ENCODE peak calls at places on chromosomes 6 and 20, in ten cellular contexts. Z is AG04450; M is Caco-2; A is CD8-positive, alpha-beta T cell; X is upper lobe of right lung; W is foreskin fibroblast; T is ovary; C is OCI-LY7; S is cardiac muscle cell; J is thoracic aorta. F is an unnamed sample.

GRCh38 chr20:50027611-50028105 is 44.9 kb downstream of the SNAI1 start:
- DNase-seq in Z (peak), M (no peak), A (no peak), X (peak), W (peak), T (peak), C (no peak), S (peak), J (peak), F (peak)

GRCh38 chr6:117397536-117398227 is 28.1 kb downstream of the ROS1 start:
- DNase-seq in Z (no peak), M (no peak), A (no peak), X (no peak), W (peak), T (no peak), C (no peak), S (peak), J (no peak), F (peak)

GRCh38 chr6:37622639-37623038 is 75.0 kb downstream of the MDGA1 start:
- DNase-seq in Z (no peak), M (no peak), A (no peak), X (no peak), W (no peak), T (no peak), C (peak), S (no peak), J (no peak), F (no peak)

GRCh38 chr20:48801197-48801596 is 26.6 kb downstream of the PREX1 start:
- DNase-seq in Z (no peak), M (no peak), A (no peak), X (no peak), W (no peak), T (no peak), C (no peak), S (no peak), J (no peak), F (no peak)

GRCh38 chr20:18138266-18138582 is 561 bp downstream of the KAT14 start:
- DNase-seq in Z (no peak), M (no peak), A (no peak), X (no peak), W (no peak), T (no peak), C (no peak), S (no peak), J (no peak), F (no peak)

GRCh38 chr6:149852180-149852579 is 12.0 kb downstream of the LRP11 start:
- DNase-seq in Z (no peak), M (no peak), A (no peak), X (peak), W (no peak), T (no peak), C (peak), S (peak), J (no peak), F (no peak)

GRCh38 chr6:26445934-26446667 is 5.8 kb downstream of the BTN3A3 start:
- DNase-seq in Z (no peak), M (no peak), A (no peak), X (no peak), W (no peak), T (no peak), C (no peak), S (no peak), J (no peak), F (no peak)

GRCh38 chr6:11918739-11919605 is 93.1 kb upstream of the HIVEP1 start:
- DNase-seq in Z (no peak), M (no peak), A (no peak), X (no peak), W (peak), T (no peak), C (no peak), S (no peak), J (no peak), F (no peak)

GRCh38 chr6:130742282-130742681 is 84.9 kb upstream of the SMLR1 start:
- DNase-seq in Z (no peak), M (no peak), A (no peak), X (no peak), W (peak), T (no peak), C (no peak), S (no peak), J (no peak), F (no peak)

GRCh38 chr20:33890557-33890956 is 79.4 kb downstream of the CHMP4B start:
- DNase-seq in Z (no peak), M (no peak), A (no peak), X (no peak), W (no peak), T (no peak), C (no peak), S (no peak), J (no peak), F (no peak)

GRCh38 chr6:134421496-134421895 is 103.6 kb upstream of the SGK1 start:
- DNase-seq in Z (no peak), M (no peak), A (no peak), X (no peak), W (peak), T (no peak), C (no peak), S (peak), J (no peak), F (no peak)

DNA sequence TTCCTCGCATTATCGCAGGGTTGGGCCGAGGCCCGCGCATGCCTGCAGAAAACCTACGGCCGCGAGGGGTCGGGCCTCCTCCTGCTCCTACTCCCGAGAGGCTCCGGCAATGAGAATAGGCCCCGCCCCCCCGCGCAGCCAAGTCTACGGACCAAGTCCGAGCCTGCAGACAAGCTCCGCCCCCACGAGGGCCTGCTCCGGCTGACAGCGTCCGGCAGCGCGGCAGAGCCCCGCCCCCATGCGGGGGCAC is 3.1 kb upstream of the GPSM3 start:
- DNase-seq in Z (peak), M (peak), A (peak), X (peak), W (peak), T (peak), C (peak), S (peak), J (peak), F (peak)
- TF ChIP-seq CTCF in Z (peak), M (peak), A (peak), X (peak), W (peak), T (peak), C (no peak), S (peak), J (peak), F (peak)

GRCh38 chr20:21213691-21214090 is 87.8 kb downstream of the KIZ start:
- DNase-seq in Z (no peak), M (no peak), A (no peak), X (no peak), W (no peak), T (no peak), C (no peak), S (no peak), J (no peak), F (no peak)

GRCh38 chr20:21209668-21210067 is 83.8 kb downstream of the KIZ start:
- DNase-seq in Z (no peak), M (no peak), A (no peak), X (no peak), W (no peak), T (no peak), C (no peak), S (no peak), J (no peak), F (no peak)

GRCh38 chr20:21214431-21214830 is 88.5 kb downstream of the KIZ start:
- DNase-seq in Z (no peak), M (no peak), A (no peak), X (no peak), W (no peak), T (no peak), C (no peak), S (no peak), J (no peak), F (no peak)

GRCh38 chr20:21206571-21206970 is 80.7 kb downstream of the KIZ start:
- DNase-seq in Z (no peak), M (no peak), A (no peak), X (no peak), W (no peak), T (no peak), C (no peak), S (no peak), J (no peak), F (no peak)

GRCh38 chr20:21208999-21209398 is 83.1 kb downstream of the KIZ start:
- DNase-seq in Z (no peak), M (no peak), A (no peak), X (no peak), W (no peak), T (no peak), C (no peak), S (peak), J (no peak), F (no peak)
- H3K4me3 ChIP-seq in Z (no peak), M (no peak), A (no peak), X (no peak), W (no peak), T (no peak), C (no peak), S (no peak), J (no peak), F (no peak)

GRCh38 chr6:160088069-160088773 is 33.4 kb upstream of the SLC22A1 start:
- DNase-seq in Z (peak), M (peak), A (no peak), X (no peak), W (peak), T (peak), C (peak), S (peak), J (peak), F (peak)
- TF ChIP-seq CTCF in Z (peak), M (peak), A (no peak), X (peak), W (peak), T (peak), C (peak), S (peak), J (peak), F (peak)

GRCh38 chr6:15090145-15090579 is 155.7 kb upstream of the JARID2 start:
- DNase-seq in Z (no peak), M (no peak), A (no peak), X (no peak), W (peak), T (no peak), C (no peak), S (no peak), J (no peak), F (no peak)

GRCh38 chr6:15088904-15089568 is 156.8 kb upstream of the JARID2 start:
- DNase-seq in Z (no peak), M (no peak), A (no peak), X (no peak), W (no peak), T (no peak), C (no peak), S (no peak), J (no peak), F (no peak)

GRCh38 chr6:15089569-15090144 is 156.2 kb upstream of the JARID2 start:
- DNase-seq in Z (no peak), M (peak), A (no peak), X (peak), W (no peak), T (no peak), C (no peak), S (no peak), J (no peak), F (no peak)

GRCh38 chr6:15087234-15087633 is 158.6 kb upstream of the JARID2 start:
- DNase-seq in Z (no peak), M (no peak), A (no peak), X (no peak), W (no peak), T (no peak), C (no peak), S (no peak), J (no peak), F (no peak)

DNA sequence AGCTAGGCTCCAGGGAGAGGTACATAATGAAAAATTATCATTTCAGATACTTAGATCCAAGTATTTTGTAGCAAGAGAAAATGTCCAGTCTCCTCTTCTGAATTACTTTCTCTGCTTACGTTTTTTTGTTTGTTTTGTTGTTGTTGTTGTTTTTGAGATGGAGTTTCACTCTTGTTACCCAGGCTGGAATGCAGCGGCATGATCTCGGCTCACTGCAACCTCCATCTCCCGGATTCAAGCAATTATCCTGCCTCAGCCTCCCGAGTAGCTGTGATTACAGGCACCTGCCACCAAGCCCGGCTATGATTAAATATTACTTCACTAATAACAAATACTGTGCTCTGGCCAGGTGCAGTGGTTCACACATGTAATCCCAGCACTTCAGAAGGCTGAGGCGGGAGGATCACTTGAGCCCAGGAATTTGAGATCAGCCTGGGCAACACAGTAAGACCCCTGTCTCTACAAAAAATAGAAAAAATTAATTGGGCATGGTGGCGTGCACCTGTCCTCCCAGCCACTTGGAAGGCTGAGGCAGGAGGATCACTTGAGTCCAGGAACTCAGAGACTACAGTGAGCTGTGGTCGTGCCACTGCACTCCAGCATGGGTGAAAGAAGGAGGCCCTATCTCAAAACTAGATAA is 155.0 kb upstream of the JARID2 start:
- DNase-seq in Z (no peak), M (no peak), A (no peak), X (no peak), W (no peak), T (no peak), C (no peak), S (no peak), J (no peak), F (no peak)
- H3K4me3 ChIP-seq in Z (no peak), M (no peak), A (no peak), X (no peak), W (no peak), T (no peak), C (no peak), S (no peak), J (no peak), F (no peak)

F was measured in AG09309.